ENCODE peak calls at places on chromosomes 3 and 15, in ten cellular contexts. One of them, this sample, is unnamed. For H3K4me1, the result is how much of the 10 kb centered on the place peaks cover.

GRCh38 chr3:132788299-132788698 is 66.1 kb upstream of the NPHP3 start:
- DNase-seq in adrenal gland: peak
- DNase-seq in right cardiac atrium: no peak
- DNase-seq in neuronal stem cell: no peak
- DNase-seq in GM23338: no peak
- DNase-seq in spleen: no peak
- DNase-seq in lower lobe of right lung: no peak
- DNase-seq in GM23248: peak
- DNase-seq in DND-41: no peak
- DNase-seq in cardiac muscle cell: peak
- DNase-seq in this sample: peak

GRCh38 chr3:34132069-34132677 is 333.7 kb downstream of the PDCD6IP start:
- DNase-seq in neuronal stem cell: no peak
- DNase-seq in adrenal gland: no peak
- DNase-seq in cardiac muscle cell: peak
- DNase-seq in GM23248: no peak
- DNase-seq in DND-41: no peak
- DNase-seq in spleen: no peak
- DNase-seq in lower lobe of right lung: no peak
- DNase-seq in right cardiac atrium: no peak
- DNase-seq in GM23338: no peak
- DNase-seq in this sample: no peak

GRCh38 chr3:148528024-148528423 is 169.7 kb upstream of the AGTR1 start:
- DNase-seq in adrenal gland: no peak
- DNase-seq in right cardiac atrium: no peak
- DNase-seq in DND-41: no peak
- DNase-seq in lower lobe of right lung: no peak
- DNase-seq in neuronal stem cell: no peak
- DNase-seq in spleen: no peak
- DNase-seq in GM23248: peak
- DNase-seq in cardiac muscle cell: peak
- DNase-seq in GM23338: no peak
- DNase-seq in this sample: no peak

GRCh38 chr15:90348456-90348855 is 3.6 kb upstream of the ZNF774 start:
- DNase-seq in right cardiac atrium: no peak
- DNase-seq in DND-41: no peak
- DNase-seq in lower lobe of right lung: no peak
- DNase-seq in GM23248: no peak
- DNase-seq in spleen: no peak
- DNase-seq in adrenal gland: no peak
- DNase-seq in GM23338: no peak
- DNase-seq in cardiac muscle cell: no peak
- DNase-seq in neuronal stem cell: no peak
- DNase-seq in this sample: no peak

GRCh38 chr3:125110016-125110875 is 54.4 kb upstream of the HEG1 start:
- DNase-seq in neuronal stem cell: no peak
- DNase-seq in lower lobe of right lung: no peak
- DNase-seq in GM23248: peak
- DNase-seq in cardiac muscle cell: peak
- DNase-seq in spleen: no peak
- DNase-seq in right cardiac atrium: no peak
- DNase-seq in GM23338: no peak
- DNase-seq in adrenal gland: no peak
- DNase-seq in DND-41: no peak
- DNase-seq in this sample: no peak

GRCh38 chr15:92655178-92655995 is at the start of gene FAM174B:
- DNase-seq in right cardiac atrium: peak
- DNase-seq in spleen: no peak
- DNase-seq in GM23338: peak
- DNase-seq in DND-41: no peak
- DNase-seq in cardiac muscle cell: peak
- DNase-seq in lower lobe of right lung: peak
- DNase-seq in adrenal gland: no peak
- DNase-seq in GM23248: peak
- DNase-seq in neuronal stem cell: peak
- DNase-seq in this sample: peak

GRCh38 chr15:61798631-61799030 is 261.6 kb downstream of the VPS13C start:
- DNase-seq in spleen: no peak
- DNase-seq in adrenal gland: no peak
- DNase-seq in GM23248: no peak
- DNase-seq in cardiac muscle cell: no peak
- DNase-seq in DND-41: no peak
- DNase-seq in neuronal stem cell: no peak
- DNase-seq in lower lobe of right lung: no peak
- DNase-seq in GM23338: no peak
- DNase-seq in right cardiac atrium: no peak
- DNase-seq in this sample: no peak

GRCh38 chr3:45249391-45249790 is 23.3 kb upstream of the TMEM158 start:
- DNase-seq in GM23338: no peak
- DNase-seq in neuronal stem cell: no peak
- DNase-seq in lower lobe of right lung: no peak
- DNase-seq in spleen: no peak
- DNase-seq in DND-41: no peak
- DNase-seq in GM23248: no peak
- DNase-seq in adrenal gland: no peak
- DNase-seq in right cardiac atrium: no peak
- DNase-seq in cardiac muscle cell: no peak
- DNase-seq in this sample: no peak

GRCh38 chr3:172315401-172316091 is 132.7 kb downstream of the GHSR start:
- DNase-seq in GM23338: no peak
- DNase-seq in right cardiac atrium: no peak
- DNase-seq in cardiac muscle cell: peak
- DNase-seq in GM23248: peak
- DNase-seq in neuronal stem cell: no peak
- DNase-seq in DND-41: no peak
- DNase-seq in spleen: no peak
- DNase-seq in lower lobe of right lung: no peak
- DNase-seq in adrenal gland: peak
- DNase-seq in this sample: peak

GRCh38 chr3:5613580-5613979 is 426.1 kb downstream of the EDEM1 start:
- DNase-seq in GM23248: no peak
- DNase-seq in DND-41: no peak
- DNase-seq in spleen: no peak
- DNase-seq in lower lobe of right lung: no peak
- DNase-seq in cardiac muscle cell: no peak
- DNase-seq in GM23338: no peak
- DNase-seq in right cardiac atrium: no peak
- DNase-seq in neuronal stem cell: no peak
- DNase-seq in adrenal gland: no peak
- DNase-seq in this sample: no peak

GRCh38 chr3:183193762-183194701 is 31.5 kb upstream of the LAMP3 start:
- DNase-seq in spleen: no peak
- DNase-seq in GM23338: no peak
- DNase-seq in DND-41: no peak
- DNase-seq in neuronal stem cell: no peak
- DNase-seq in lower lobe of right lung: no peak
- DNase-seq in cardiac muscle cell: no peak
- DNase-seq in GM23248: no peak
- DNase-seq in adrenal gland: no peak
- DNase-seq in right cardiac atrium: no peak
- DNase-seq in this sample: no peak

GRCh38 chr3:102195198-102195948 is 239.4 kb upstream of the ZPLD1 start:
- DNase-seq in adrenal gland: no peak
- DNase-seq in GM23248: no peak
- DNase-seq in lower lobe of right lung: peak
- DNase-seq in DND-41: no peak
- DNase-seq in spleen: no peak
- DNase-seq in GM23338: no peak
- DNase-seq in right cardiac atrium: no peak
- DNase-seq in cardiac muscle cell: no peak
- DNase-seq in neuronal stem cell: no peak
- DNase-seq in this sample: no peak

GRCh38 chr15:69845159-69845558 is 252.6 kb downstream of the TLE3 start:
- DNase-seq in spleen: no peak
- DNase-seq in DND-41: no peak
- DNase-seq in right cardiac atrium: no peak
- DNase-seq in GM23248: no peak
- DNase-seq in lower lobe of right lung: no peak
- DNase-seq in cardiac muscle cell: no peak
- DNase-seq in GM23338: no peak
- DNase-seq in adrenal gland: no peak
- DNase-seq in neuronal stem cell: no peak
- DNase-seq in this sample: no peak

GRCh38 chr15:69849232-69849610 is 248.5 kb downstream of the TLE3 start:
- DNase-seq in adrenal gland: no peak
- DNase-seq in lower lobe of right lung: no peak
- DNase-seq in GM23248: no peak
- DNase-seq in DND-41: no peak
- DNase-seq in right cardiac atrium: no peak
- DNase-seq in GM23338: no peak
- DNase-seq in spleen: no peak
- DNase-seq in neuronal stem cell: no peak
- DNase-seq in cardiac muscle cell: peak
- DNase-seq in this sample: no peak

GRCh38 chr15:69848551-69849231 is 249.0 kb downstream of the TLE3 start:
- DNase-seq in GM23338: no peak
- DNase-seq in adrenal gland: no peak
- DNase-seq in spleen: no peak
- DNase-seq in lower lobe of right lung: no peak
- DNase-seq in GM23248: peak
- DNase-seq in right cardiac atrium: no peak
- DNase-seq in cardiac muscle cell: no peak
- DNase-seq in DND-41: no peak
- DNase-seq in neuronal stem cell: no peak
- DNase-seq in this sample: no peak

GRCh38 chr15:69843927-69844326 is 253.8 kb downstream of the TLE3 start:
- DNase-seq in neuronal stem cell: no peak
- DNase-seq in right cardiac atrium: peak
- DNase-seq in DND-41: no peak
- DNase-seq in GM23248: no peak
- DNase-seq in adrenal gland: no peak
- DNase-seq in GM23338: no peak
- DNase-seq in spleen: no peak
- DNase-seq in lower lobe of right lung: no peak
- DNase-seq in cardiac muscle cell: no peak
- DNase-seq in this sample: no peak

DNA sequence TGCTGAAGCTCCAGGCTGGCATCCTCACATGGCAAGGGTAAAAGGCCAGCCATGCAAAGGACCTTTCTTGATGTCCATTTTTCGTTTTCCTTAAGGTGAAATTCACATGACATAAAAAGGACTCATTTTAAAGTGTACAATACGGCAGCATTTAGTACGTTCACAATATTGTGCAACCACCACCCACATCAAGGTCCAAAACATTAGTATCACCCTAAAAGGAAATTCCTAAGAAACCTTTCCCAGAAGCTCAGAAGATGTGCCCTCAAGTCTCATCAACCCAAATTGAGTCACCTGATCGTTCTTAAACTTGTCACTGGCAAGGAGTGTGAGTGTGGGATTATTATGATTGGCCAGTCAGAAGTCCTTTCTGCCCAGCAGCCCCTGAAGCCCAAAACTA is 250.1 kb downstream of the TLE3 start:
- DNase-seq in lower lobe of right lung: no peak
- DNase-seq in DND-41: no peak
- DNase-seq in neuronal stem cell: no peak
- DNase-seq in adrenal gland: no peak
- DNase-seq in GM23248: peak
- DNase-seq in spleen: no peak
- DNase-seq in right cardiac atrium: no peak
- DNase-seq in GM23338: no peak
- DNase-seq in cardiac muscle cell: peak
- DNase-seq in this sample: no peak
- H3K4me1 ChIP-seq in lower lobe of right lung: under half
- H3K4me1 ChIP-seq in DND-41: under half
- H3K4me1 ChIP-seq in neuronal stem cell: under half
- H3K4me1 ChIP-seq in adrenal gland: under half
- H3K4me1 ChIP-seq in GM23248: under half
- H3K4me1 ChIP-seq in spleen: under half
- H3K4me1 ChIP-seq in right cardiac atrium: under half
- H3K4me1 ChIP-seq in GM23338: under half
- H3K4me1 ChIP-seq in cardiac muscle cell: under half
- H3K4me1 ChIP-seq in this sample: under half

GRCh38 chr3:184514151-184514490 is 47.5 kb upstream of the EPHB3 start:
- DNase-seq in adrenal gland: no peak
- DNase-seq in GM23338: peak
- DNase-seq in lower lobe of right lung: no peak
- DNase-seq in spleen: no peak
- DNase-seq in neuronal stem cell: no peak
- DNase-seq in right cardiac atrium: no peak
- DNase-seq in GM23248: no peak
- DNase-seq in cardiac muscle cell: no peak
- DNase-seq in DND-41: no peak
- DNase-seq in this sample: no peak
- H3K4me3 ChIP-seq in adrenal gland: no peak
- H3K4me3 ChIP-seq in GM23338: peak
- H3K4me3 ChIP-seq in lower lobe of right lung: peak
- H3K4me3 ChIP-seq in spleen: peak
- H3K4me3 ChIP-seq in neuronal stem cell: peak
- H3K4me3 ChIP-seq in right cardiac atrium: peak
- H3K4me3 ChIP-seq in GM23248: peak
- H3K4me3 ChIP-seq in cardiac muscle cell: no peak
- H3K4me3 ChIP-seq in DND-41: no peak
- H3K4me3 ChIP-seq in this sample: peak

GRCh38 chr3:141406265-141406664 is 38.0 kb downstream of the ZBTB38 start:
- DNase-seq in spleen: no peak
- DNase-seq in cardiac muscle cell: no peak
- DNase-seq in neuronal stem cell: no peak
- DNase-seq in GM23338: no peak
- DNase-seq in lower lobe of right lung: no peak
- DNase-seq in adrenal gland: no peak
- DNase-seq in DND-41: no peak
- DNase-seq in GM23248: no peak
- DNase-seq in right cardiac atrium: no peak
- DNase-seq in this sample: no peak
- H3K4me1 ChIP-seq in spleen: under half
- H3K4me1 ChIP-seq in cardiac muscle cell: under half
- H3K4me1 ChIP-seq in neuronal stem cell: under half
- H3K4me1 ChIP-seq in GM23338: under half
- H3K4me1 ChIP-seq in lower lobe of right lung: half or more
- H3K4me1 ChIP-seq in adrenal gland: half or more
- H3K4me1 ChIP-seq in DND-41: under half
- H3K4me1 ChIP-seq in GM23248: half or more
- H3K4me1 ChIP-seq in right cardiac atrium: under half
- H3K4me1 ChIP-seq in this sample: under half

DNA sequence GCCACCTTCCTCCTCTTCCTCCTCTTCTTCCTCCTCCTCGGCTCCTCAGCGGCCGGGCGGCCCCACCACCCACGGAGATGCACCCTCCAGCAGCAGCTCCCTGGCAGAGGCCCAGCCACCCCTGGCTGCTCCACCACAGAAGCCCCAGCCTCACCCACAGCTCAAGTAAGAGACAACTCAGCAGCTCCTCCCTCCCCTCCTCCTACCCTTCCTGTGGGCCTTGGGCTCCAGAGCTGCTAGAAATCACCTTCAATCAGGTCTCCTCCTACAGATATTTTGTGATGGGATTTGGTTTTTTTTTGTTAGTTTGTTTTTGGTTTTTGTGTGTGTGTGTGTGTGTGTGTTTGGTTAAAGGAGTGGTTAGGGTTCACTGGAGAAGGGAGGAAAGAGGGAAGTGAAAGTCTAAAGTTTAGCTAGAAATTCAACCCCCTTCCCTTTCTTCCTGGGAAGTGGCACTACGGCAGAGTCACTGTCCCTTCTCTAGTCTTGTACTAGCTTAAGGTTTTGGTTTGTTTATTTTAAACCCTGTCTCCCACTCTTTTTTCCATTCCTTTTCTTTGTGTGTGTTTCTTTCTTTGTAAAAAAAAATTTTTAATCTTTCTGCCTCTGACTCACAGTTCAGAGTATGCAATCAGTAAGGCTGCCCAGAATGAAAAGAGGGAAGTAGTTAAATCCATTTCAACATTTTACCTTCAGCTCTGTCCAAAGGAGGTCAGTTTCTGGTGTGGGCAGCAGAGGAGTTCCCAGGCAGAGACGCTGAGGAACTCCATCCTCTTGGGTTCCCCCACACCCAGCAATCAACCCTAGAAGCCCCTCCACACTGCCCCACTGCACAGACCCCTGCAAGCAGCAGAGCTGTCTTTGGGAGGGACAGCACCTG is 29.0 kb upstream of the TIMP4 start:
- DNase-seq in right cardiac atrium: peak
- DNase-seq in DND-41: peak
- DNase-seq in adrenal gland: no peak
- DNase-seq in GM23248: peak
- DNase-seq in GM23338: no peak
- DNase-seq in neuronal stem cell: no peak
- DNase-seq in lower lobe of right lung: peak
- DNase-seq in spleen: peak
- DNase-seq in cardiac muscle cell: peak
- DNase-seq in this sample: peak
- H3K4me3 ChIP-seq in right cardiac atrium: no peak
- H3K4me3 ChIP-seq in DND-41: no peak
- H3K4me3 ChIP-seq in adrenal gland: no peak
- H3K4me3 ChIP-seq in GM23248: peak
- H3K4me3 ChIP-seq in GM23338: no peak
- H3K4me3 ChIP-seq in neuronal stem cell: no peak
- H3K4me3 ChIP-seq in lower lobe of right lung: no peak
- H3K4me3 ChIP-seq in spleen: no peak
- H3K4me3 ChIP-seq in cardiac muscle cell: no peak
- H3K4me3 ChIP-seq in this sample: no peak

This sample was measured in A673.